ENCODE peak calls at places on chromosomes 7 and 10, in five cellular contexts. One of them, this sample, is unnamed. For H3K9me3, the result is how much of the 10 kb centered on the place peaks cover.

GRCh38 chr7:54343511-54343910 is 198.7 kb upstream of the VSTM2A start:
- DNase-seq in heart right ventricle: no peak
- DNase-seq in astrocyte: no peak
- DNase-seq in spleen: no peak
- DNase-seq in heart left ventricle: no peak
- DNase-seq in this sample: no peak

GRCh38 chr7:2472744-2473143 is 3.5 kb downstream of the GRIFIN start:
- DNase-seq in heart right ventricle: no peak
- DNase-seq in heart left ventricle: no peak
- DNase-seq in spleen: no peak
- DNase-seq in astrocyte: no peak
- DNase-seq in this sample: no peak

GRCh38 chr7:16421333-16422099 is at the start of gene CRPPA:
- DNase-seq in astrocyte: peak
- DNase-seq in heart right ventricle: peak
- DNase-seq in spleen: peak
- DNase-seq in heart left ventricle: peak
- DNase-seq in this sample: no peak

GRCh38 chr10:48511855-48512191 is 93.0 kb downstream of the ARHGAP22 start:
- DNase-seq in heart left ventricle: no peak
- DNase-seq in spleen: peak
- DNase-seq in heart right ventricle: no peak
- DNase-seq in astrocyte: no peak
- DNase-seq in this sample: no peak

GRCh38 chr7:1176891-1177373 is 16.9 kb upstream of the ZFAND2A start:
- DNase-seq in astrocyte: no peak
- DNase-seq in heart left ventricle: peak
- DNase-seq in spleen: peak
- DNase-seq in heart right ventricle: peak
- DNase-seq in this sample: no peak

GRCh38 chr7:155223503-155223902 is 74.2 kb upstream of the INSIG1 start:
- DNase-seq in heart left ventricle: no peak
- DNase-seq in heart right ventricle: no peak
- DNase-seq in spleen: peak
- DNase-seq in astrocyte: no peak
- DNase-seq in this sample: no peak

GRCh38 chr10:593016-593415 is 96.5 kb downstream of the DIP2C start:
- DNase-seq in spleen: no peak
- DNase-seq in heart right ventricle: no peak
- DNase-seq in heart left ventricle: no peak
- DNase-seq in astrocyte: no peak
- DNase-seq in this sample: no peak

GRCh38 chr10:3963191-3963673 is 178.2 kb upstream of the KLF6 start:
- DNase-seq in astrocyte: no peak
- DNase-seq in spleen: no peak
- DNase-seq in heart left ventricle: no peak
- DNase-seq in heart right ventricle: no peak
- DNase-seq in this sample: no peak

GRCh38 chr10:30505543-30506298 is 71.7 kb downstream of the MAP3K8 start:
- DNase-seq in spleen: no peak
- DNase-seq in heart right ventricle: no peak
- DNase-seq in heart left ventricle: no peak
- DNase-seq in astrocyte: no peak
- DNase-seq in this sample: no peak

GRCh38 chr10:30781571-30782542 is 152.3 kb upstream of the LYZL2 start:
- DNase-seq in astrocyte: no peak
- DNase-seq in heart right ventricle: no peak
- DNase-seq in spleen: no peak
- DNase-seq in heart left ventricle: no peak
- DNase-seq in this sample: no peak

GRCh38 chr7:71772783-71773182 is 639.4 kb downstream of the CALN1 start:
- DNase-seq in heart right ventricle: no peak
- DNase-seq in astrocyte: no peak
- DNase-seq in spleen: no peak
- DNase-seq in heart left ventricle: no peak
- DNase-seq in this sample: no peak

GRCh38 chr10:78972160-78972946 is 96.4 kb upstream of the ZMIZ1 start:
- DNase-seq in heart left ventricle: peak
- DNase-seq in astrocyte: peak
- DNase-seq in heart right ventricle: peak
- DNase-seq in spleen: no peak
- DNase-seq in this sample: no peak

GRCh38 chr10:24541239-24541753 is 182.4 kb downstream of the ARHGAP21 start:
- DNase-seq in heart right ventricle: no peak
- DNase-seq in heart left ventricle: no peak
- DNase-seq in spleen: no peak
- DNase-seq in astrocyte: no peak
- DNase-seq in this sample: no peak

GRCh38 chr7:47452715-47453092 is 129.2 kb downstream of the TNS3 start:
- DNase-seq in astrocyte: no peak
- DNase-seq in spleen: no peak
- DNase-seq in heart right ventricle: no peak
- DNase-seq in heart left ventricle: no peak
- DNase-seq in this sample: no peak

GRCh38 chr10:3225589-3225988 is 53.0 kb upstream of the PITRM1 start:
- DNase-seq in astrocyte: peak
- DNase-seq in heart right ventricle: no peak
- DNase-seq in heart left ventricle: no peak
- DNase-seq in spleen: no peak
- DNase-seq in this sample: no peak

GRCh38 chr10:75508814-75509306 is 77.4 kb downstream of the LRMDA start:
- DNase-seq in spleen: no peak
- DNase-seq in heart left ventricle: no peak
- DNase-seq in heart right ventricle: no peak
- DNase-seq in astrocyte: peak
- DNase-seq in this sample: no peak

GRCh38 chr7:77778535-77778934 is 19.7 kb downstream of the TMEM60 start:
- DNase-seq in spleen: no peak
- DNase-seq in heart left ventricle: no peak
- DNase-seq in heart right ventricle: no peak
- DNase-seq in astrocyte: no peak
- DNase-seq in this sample: no peak

GRCh38 chr7:25597881-25598456 is 369.7 kb upstream of the NPVF start:
- DNase-seq in heart left ventricle: no peak
- DNase-seq in astrocyte: no peak
- DNase-seq in spleen: no peak
- DNase-seq in heart right ventricle: no peak
- DNase-seq in this sample: no peak

GRCh38 chr10:129744134-129744895 is 219.8 kb downstream of the EBF3 start:
- DNase-seq in heart left ventricle: no peak
- DNase-seq in astrocyte: no peak
- DNase-seq in heart right ventricle: no peak
- DNase-seq in spleen: peak
- DNase-seq in this sample: no peak

GRCh38 chr10:101047961-101048892 is 13.6 kb upstream of the KAZALD1 start:
- DNase-seq in spleen: peak
- DNase-seq in astrocyte: no peak
- DNase-seq in heart left ventricle: no peak
- DNase-seq in heart right ventricle: no peak
- DNase-seq in this sample: no peak

GRCh38 chr10:107740962-107741690 is 576.6 kb upstream of the SORCS1 start:
- DNase-seq in spleen: no peak
- DNase-seq in heart left ventricle: no peak
- DNase-seq in astrocyte: peak
- DNase-seq in heart right ventricle: no peak
- DNase-seq in this sample: no peak
- H3K9me3 ChIP-seq in spleen: under half
- H3K9me3 ChIP-seq in heart left ventricle: under half
- H3K9me3 ChIP-seq in astrocyte: under half
- H3K9me3 ChIP-seq in heart right ventricle: under half
- H3K9me3 ChIP-seq in this sample: under half

GRCh38 chr7:145339319-145339718 is 503.5 kb upstream of the TPK1 start:
- DNase-seq in heart left ventricle: no peak
- DNase-seq in spleen: no peak
- DNase-seq in astrocyte: no peak
- DNase-seq in heart right ventricle: no peak
- DNase-seq in this sample: no peak
- H3K9me3 ChIP-seq in heart left ventricle: under half
- H3K9me3 ChIP-seq in spleen: under half
- H3K9me3 ChIP-seq in astrocyte: under half
- H3K9me3 ChIP-seq in heart right ventricle: under half
- H3K9me3 ChIP-seq in this sample: under half

GRCh38 chr10:1661861-1662260 is 75.5 kb downstream of the ADARB2 start:
- DNase-seq in heart right ventricle: no peak
- DNase-seq in heart left ventricle: no peak
- DNase-seq in spleen: peak
- DNase-seq in astrocyte: no peak
- DNase-seq in this sample: no peak
- H3K9me3 ChIP-seq in heart right ventricle: under half
- H3K9me3 ChIP-seq in heart left ventricle: under half
- H3K9me3 ChIP-seq in spleen: under half
- H3K9me3 ChIP-seq in astrocyte: under half
- H3K9me3 ChIP-seq in this sample: half or more

GRCh38 chr7:158398750-158399149 is 188.9 kb downstream of the PTPRN2 start:
- DNase-seq in heart left ventricle: no peak
- DNase-seq in astrocyte: no peak
- DNase-seq in spleen: no peak
- DNase-seq in heart right ventricle: no peak
- DNase-seq in this sample: no peak

GRCh38 chr7:158396301-158396905 is 191.2 kb downstream of the PTPRN2 start:
- DNase-seq in heart right ventricle: no peak
- DNase-seq in spleen: peak
- DNase-seq in heart left ventricle: no peak
- DNase-seq in astrocyte: no peak
- DNase-seq in this sample: no peak

GRCh38 chr7:158397885-158398284 is 189.7 kb downstream of the PTPRN2 start:
- DNase-seq in spleen: peak
- DNase-seq in astrocyte: no peak
- DNase-seq in heart right ventricle: no peak
- DNase-seq in heart left ventricle: no peak
- DNase-seq in this sample: no peak

GRCh38 chr7:158395780-158396214 is 191.8 kb downstream of the PTPRN2 start:
- DNase-seq in astrocyte: no peak
- DNase-seq in spleen: peak
- DNase-seq in heart right ventricle: no peak
- DNase-seq in heart left ventricle: no peak
- DNase-seq in this sample: no peak

GRCh38 chr7:158396982-158397862 is 190.4 kb downstream of the PTPRN2 start:
- DNase-seq in heart left ventricle: no peak
- DNase-seq in heart right ventricle: no peak
- DNase-seq in astrocyte: no peak
- DNase-seq in spleen: peak
- DNase-seq in this sample: no peak
- H3K9me3 ChIP-seq in heart left ventricle: under half
- H3K9me3 ChIP-seq in heart right ventricle: under half
- H3K9me3 ChIP-seq in astrocyte: under half
- H3K9me3 ChIP-seq in spleen: under half
- H3K9me3 ChIP-seq in this sample: half or more

GRCh38 chr7:157995815-157996214 is 591.8 kb downstream of the PTPRN2 start:
- DNase-seq in heart left ventricle: no peak
- DNase-seq in astrocyte: no peak
- DNase-seq in spleen: no peak
- DNase-seq in heart right ventricle: no peak
- DNase-seq in this sample: no peak

GRCh38 chr7:157997471-157997870 is 590.2 kb downstream of the PTPRN2 start:
- DNase-seq in heart left ventricle: no peak
- DNase-seq in spleen: peak
- DNase-seq in heart right ventricle: no peak
- DNase-seq in astrocyte: no peak
- DNase-seq in this sample: no peak

GRCh38 chr7:157997080-157997440 is 590.6 kb downstream of the PTPRN2 start:
- DNase-seq in astrocyte: no peak
- DNase-seq in heart right ventricle: no peak
- DNase-seq in spleen: peak
- DNase-seq in heart left ventricle: peak
- DNase-seq in this sample: no peak

GRCh38 chr7:157997991-157998505 is 589.6 kb downstream of the PTPRN2 start:
- DNase-seq in heart right ventricle: no peak
- DNase-seq in spleen: peak
- DNase-seq in heart left ventricle: peak
- DNase-seq in astrocyte: no peak
- DNase-seq in this sample: no peak

DNA sequence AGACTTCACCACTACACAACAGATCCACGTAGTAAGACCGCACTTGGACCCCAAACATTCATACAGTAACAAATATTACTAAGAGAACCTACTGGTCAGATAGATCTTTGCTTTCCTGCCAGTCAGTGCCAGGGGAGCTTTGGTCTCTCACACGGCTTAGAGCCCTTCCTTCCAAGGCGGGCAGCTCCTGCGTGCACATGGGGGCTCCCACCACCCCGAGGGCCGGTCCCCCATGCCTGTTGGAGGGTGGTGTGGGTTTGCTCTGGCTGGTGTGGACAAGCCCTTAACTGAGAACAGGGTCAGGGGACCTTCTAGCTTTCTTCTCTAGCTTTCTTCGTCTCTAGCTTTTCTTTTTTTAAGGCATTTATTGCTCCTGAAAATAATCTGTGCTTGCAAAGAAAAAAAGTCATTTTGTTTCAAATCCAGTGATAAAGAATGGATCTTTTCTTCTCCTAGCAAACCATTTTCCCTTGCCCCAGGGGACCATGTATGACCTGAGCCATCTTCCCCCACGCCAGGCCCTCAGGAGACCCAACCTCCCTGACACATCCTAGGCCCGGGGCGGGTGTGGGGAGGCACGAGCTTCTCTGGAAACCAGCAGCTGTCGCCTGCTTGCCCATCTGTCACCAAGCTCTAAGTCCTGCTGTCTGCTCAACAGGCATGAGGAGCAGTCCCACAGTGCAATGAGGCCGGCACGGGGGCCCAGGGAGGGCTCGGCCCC is 591.1 kb downstream of the PTPRN2 start:
- DNase-seq in astrocyte: no peak
- DNase-seq in heart left ventricle: peak
- DNase-seq in heart right ventricle: no peak
- DNase-seq in spleen: peak
- DNase-seq in this sample: no peak
- H3K9me3 ChIP-seq in astrocyte: under half
- H3K9me3 ChIP-seq in heart left ventricle: under half
- H3K9me3 ChIP-seq in heart right ventricle: under half
- H3K9me3 ChIP-seq in spleen: under half
- H3K9me3 ChIP-seq in this sample: half or more